ENCODE peak calls at places on chromosomes 1 and 21, in seven cellular contexts. A is stomach, C is sigmoid colon, E is hepatocyte, L is fibroblast of lung, P is psoas muscle, K is DND-41. G is an unnamed sample. For H3K4me1, the result is how much of the 10 kb centered on the place peaks cover.

GRCh38 chr21:31343680-31344480 is at the start of gene TIAM1:
- DNase-seq in A (peak), E (peak), L (peak), P (peak), K (no peak), C (peak), G (peak)

GRCh38 chr1:204074274-204075115 is 1.6 kb downstream of the SOX13 start:
- DNase-seq in L (peak), E (peak), K (no peak), C (peak), A (peak), P (peak), G (peak)

GRCh38 chr1:215682232-215682631 is 115.1 kb downstream of the KCTD3 start:
- DNase-seq in C (no peak), K (no peak), P (no peak), L (no peak), A (no peak), E (no peak), G (no peak)

GRCh38 chr1:184379111-184379752 is 7.6 kb upstream of the C1orf21 start:
- DNase-seq in K (no peak), P (no peak), L (no peak), C (no peak), E (peak), A (no peak), G (no peak)

GRCh38 chr1:84583648-84584047 is 9.4 kb upstream of the CTBS start:
- DNase-seq in A (no peak), P (no peak), K (no peak), C (no peak), L (no peak), E (no peak), G (no peak)

GRCh38 chr1:207811920-207812720 is 60.3 kb downstream of the CD46 start:
- DNase-seq in E (peak), P (peak), K (no peak), C (peak), L (no peak), A (peak), G (peak)

GRCh38 chr1:56911539-56911938 is 54.3 kb downstream of the C8B start:
- DNase-seq in L (peak), K (no peak), A (no peak), P (no peak), E (peak), C (no peak), G (no peak)

GRCh38 chr1:207888647-207889046 is 22.3 kb downstream of the CD34 start:
- DNase-seq in C (peak), P (peak), E (no peak), K (no peak), L (peak), A (peak), G (peak)

GRCh38 chr1:91527781-91528180 is 27.1 kb downstream of the CDC7 start:
- DNase-seq in C (no peak), K (no peak), P (no peak), E (no peak), L (no peak), A (no peak), G (no peak)

GRCh38 chr1:220565670-220566069 is 37.7 kb downstream of the MARK1 start:
- DNase-seq in P (no peak), C (no peak), K (no peak), A (no peak), L (no peak), E (no peak), G (no peak)

GRCh38 chr1:32066489-32066873 is 6.3 kb upstream of the TMEM39B start:
- DNase-seq in K (peak), C (peak), E (no peak), A (peak), P (peak), L (peak), G (peak)

GRCh38 chr1:156053770-156054499 is at the start of gene UBQLN4:
- DNase-seq in K (peak), C (peak), P (peak), E (peak), L (peak), A (peak), G (peak)

GRCh38 chr1:206503591-206504362 is 3.6 kb upstream of the RASSF5 start:
- DNase-seq in K (no peak), L (peak), E (peak), A (no peak), C (peak), P (peak), G (peak)

GRCh38 chr1:16075337-16076002 is 2.0 kb upstream of the FAM131C start:
- DNase-seq in L (peak), C (peak), E (peak), A (peak), P (peak), K (no peak), G (no peak)

GRCh38 chr1:203275656-203276272 is 29.6 kb upstream of the BTG2 start:
- DNase-seq in P (no peak), E (no peak), K (no peak), L (no peak), A (no peak), C (no peak), G (no peak)

GRCh38 chr1:110280126-110280525 is 59.1 kb upstream of the RBM15 start:
- DNase-seq in A (no peak), L (no peak), K (no peak), E (no peak), C (no peak), P (no peak), G (no peak)

DNA sequence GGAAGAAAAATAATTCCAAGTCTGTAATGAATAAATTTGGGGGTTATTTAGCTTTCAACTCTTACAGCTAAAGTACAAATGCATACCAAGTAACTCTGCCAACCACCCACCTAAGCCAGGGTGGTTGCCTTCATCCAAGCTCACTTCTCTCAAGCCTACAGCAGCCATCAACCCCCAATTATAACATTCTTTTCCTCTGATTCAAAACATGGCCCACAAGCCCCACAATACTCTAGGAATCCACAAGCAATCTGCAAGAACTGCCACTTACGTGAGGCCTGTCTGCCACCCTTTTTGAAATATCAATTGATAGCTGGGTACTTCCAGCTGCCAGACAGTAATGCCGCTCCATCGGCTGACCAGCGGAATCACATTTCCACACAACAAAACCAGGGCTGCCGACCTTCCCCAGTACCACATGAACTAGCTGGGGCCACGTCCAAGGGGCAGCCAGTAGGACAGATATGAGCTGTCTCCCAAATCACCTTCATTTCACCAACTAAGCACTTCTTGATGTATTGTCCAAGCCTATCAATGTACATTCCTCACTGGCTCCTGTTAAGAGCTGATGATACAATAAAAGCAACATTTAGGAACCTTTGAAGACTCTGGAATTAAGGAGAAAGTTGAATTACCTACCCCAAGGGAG is 3.2 kb downstream of the LBR start:
- DNase-seq in K (no peak), P (no peak), L (peak), E (no peak), A (no peak), C (no peak), G (no peak)
- H3K4me3 ChIP-seq in K (no peak), P (no peak), L (no peak), E (no peak), A (peak), C (peak), G (no peak)

GRCh38 chr1:89697397-89697796 is 64.5 kb downstream of the LRRC8C start:
- DNase-seq in C (no peak), A (no peak), P (no peak), E (no peak), L (peak), K (no peak), G (no peak)
- H3K4me1 ChIP-seq in C (under half), A (under half), P (under half), E (under half), L (under half), K (half or more), G (under half)

GRCh38 chr1:2525896-2526823 is at the start of gene PANK4:
- DNase-seq in A (peak), K (peak), P (peak), E (peak), C (peak), L (peak), G (peak)

GRCh38 chr1:2527553-2527860 is 1.1 kb upstream of the PANK4 start:
- DNase-seq in C (no peak), K (no peak), E (no peak), A (no peak), P (no peak), L (no peak), G (no peak)

GRCh38 chr1:2528016-2528415 is 1.6 kb upstream of the PANK4 start:
- DNase-seq in P (peak), L (no peak), K (no peak), C (no peak), E (no peak), A (peak), G (peak)

GRCh38 chr1:2525524-2525895 is 886 bp downstream of the PANK4 start:
- DNase-seq in C (no peak), P (no peak), A (no peak), L (no peak), E (no peak), K (no peak), G (no peak)

GRCh38 chr1:2526824-2527552 is 592 bp upstream of the PANK4 start:
- DNase-seq in L (peak), K (peak), E (peak), P (peak), C (peak), A (no peak), G (peak)
- H3K4me3 ChIP-seq in L (peak), K (peak), E (peak), P (peak), C (peak), A (peak), G (peak)

GRCh38 chr1:68808351-68808750 is 311.5 kb upstream of the DEPDC1 start:
- DNase-seq in E (peak), L (peak), P (no peak), C (no peak), A (no peak), K (no peak), G (no peak)

GRCh38 chr1:68811806-68812205 is 314.9 kb upstream of the DEPDC1 start:
- DNase-seq in C (no peak), K (no peak), A (no peak), L (no peak), P (no peak), E (no peak), G (no peak)

GRCh38 chr1:68814067-68814466 is 317.2 kb upstream of the DEPDC1 start:
- DNase-seq in K (no peak), C (no peak), L (peak), P (no peak), A (no peak), E (no peak), G (no peak)

GRCh38 chr1:68815632-68816031 is 318.8 kb upstream of the DEPDC1 start:
- DNase-seq in K (no peak), L (no peak), E (no peak), A (no peak), C (no peak), P (no peak), G (no peak)

GRCh38 chr1:68812295-68812694 is 315.4 kb upstream of the DEPDC1 start:
- DNase-seq in K (no peak), A (no peak), P (no peak), C (no peak), E (no peak), L (no peak), G (no peak)
- H3K4me1 ChIP-seq in K (under half), A (under half), P (under half), C (under half), E (under half), L (under half), G (under half)

GRCh38 chr1:160836561-160836960 is 26.1 kb downstream of the CD244 start:
- DNase-seq in A (no peak), K (peak), P (no peak), E (no peak), C (no peak), L (no peak), G (no peak)
- H3K4me3 ChIP-seq in A (no peak), K (no peak), P (no peak), E (no peak), C (no peak), L (no peak), G (no peak)